ENCODE peak calls at places on chromosomes 4 and X, in four cellular contexts. K, Z, B and S are unnamed samples.

GRCh38 chrX:133838761-133839676 is 146.4 kb downstream of the GPC3 start:
- DNase-seq in B (peak; percentile 38), Z (peak; percentile 50), K (peak; percentile 66), S (no peak)

GRCh38 chr4:128835498-128836222 is 26.2 kb downstream of the JADE1 start:
- DNase-seq in K (no peak), Z (no peak), B (no peak), S (no peak)

GRCh38 chrX:130144509-130144908 is 21.1 kb downstream of the AIFM1 start:
- DNase-seq in B (no peak), K (no peak), Z (no peak), S (no peak)

GRCh38 chr4:161498155-161498554 is 665.6 kb downstream of the FSTL5 start:
- DNase-seq in Z (no peak), B (no peak), K (no peak), S (no peak)

GRCh38 chrX:133250184-133251080 is 32.3 kb upstream of the TFDP3 start:
- DNase-seq in B (no peak), K (no peak), Z (no peak), S (no peak)

GRCh38 chrX:2391869-2392606 is 108.7 kb downstream of the DHRSX start:
- DNase-seq in Z (no peak), K (peak; percentile 59), B (no peak), S (no peak)

GRCh38 chr4:183444953-183445543 is 612 bp downstream of the CDKN2AIP start:
- DNase-seq in Z (peak; percentile 71), K (no peak), B (peak; percentile 49), S (no peak)

GRCh38 chrX:86806786-86807185 is 658.5 kb downstream of the DACH2 start:
- DNase-seq in B (peak; percentile 0), Z (peak; percentile 12), K (no peak), S (no peak)

GRCh38 chr4:73735231-73735630 is 5.1 kb upstream of the CXCL8 start:
- DNase-seq in K (no peak), Z (no peak), B (peak; percentile 29), S (peak; percentile 79)

GRCh38 chr4:165288639-165289428 is 38.6 kb upstream of the MSMO1 start:
- DNase-seq in K (no peak), B (no peak), Z (no peak), S (no peak)

GRCh38 chr4:165293061-165293460 is 34.4 kb upstream of the MSMO1 start:
- DNase-seq in Z (no peak), K (no peak), B (no peak), S (no peak)

GRCh38 chr4:165288226-165288625 is 39.2 kb upstream of the MSMO1 start:
- DNase-seq in Z (no peak), B (no peak), K (no peak), S (no peak)

GRCh38 chr4:165293927-165294649 is 33.4 kb upstream of the MSMO1 start:
- DNase-seq in K (no peak), Z (no peak), B (no peak), S (no peak)

GRCh38 chr4:165289429-165289785 is 38.1 kb upstream of the MSMO1 start:
- DNase-seq in B (no peak), Z (no peak), K (no peak), S (no peak)
- TF ChIP-seq NRF1 in B (no peak), Z (no peak), K (no peak), S (no peak)

GRCh38 chr4:86544313-86544966 is 49.7 kb upstream of the PTPN13 start:
- DNase-seq in Z (no peak), K (no peak), B (no peak), S (no peak)
- H3K4me3 ChIP-seq in Z (no peak overlapping the region), K (no peak overlapping the region), B (no peak overlapping the region), S (no peak overlapping the region)

GRCh38 chr4:18691431-18692200 is 670.1 kb upstream of the LCORL start:
- DNase-seq in B (no peak), K (peak; percentile 63), Z (no peak), S (no peak)

GRCh38 chr4:18684932-18685331 is 663.4 kb upstream of the LCORL start:
- DNase-seq in K (no peak), Z (no peak), B (no peak), S (no peak)

GRCh38 chr4:18686338-18687039 is 664.9 kb upstream of the LCORL start:
- DNase-seq in Z (no peak), K (no peak), B (no peak), S (no peak)

DNA sequence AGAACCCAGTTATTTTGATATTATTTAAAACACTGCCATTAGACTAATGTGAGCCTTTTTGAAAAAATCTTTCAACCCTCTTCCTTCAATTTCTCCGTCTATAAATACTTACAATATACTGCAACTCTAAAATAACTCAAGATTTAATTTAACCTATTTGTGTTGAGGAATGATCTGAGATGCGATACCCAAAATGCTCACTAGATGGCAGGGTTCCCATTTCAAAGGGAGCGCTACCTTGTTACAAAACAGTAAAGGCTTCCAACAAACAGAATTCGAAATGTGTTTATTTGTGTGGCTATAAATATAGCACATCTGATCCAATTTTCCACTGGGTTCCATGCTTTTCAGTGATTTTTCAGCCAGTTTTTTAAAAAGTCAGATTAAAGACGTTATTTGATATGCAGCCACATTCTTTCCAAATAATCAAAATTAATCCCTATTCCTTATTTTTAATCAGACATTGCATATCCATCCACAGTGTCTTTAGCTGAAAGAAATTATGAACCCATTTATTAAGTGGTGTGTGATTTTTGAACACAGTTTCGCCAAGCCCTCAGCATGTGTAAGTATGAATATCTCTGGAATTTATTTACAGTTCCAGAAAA is 667.9 kb upstream of the LCORL start:
- DNase-seq in Z (peak; percentile 27), B (peak; percentile 54), K (peak; percentile 82), S (no peak)
- TF ChIP-seq NRF1 in Z (no peak), B (no peak), K (no peak), S (no peak)

GRCh38 chr4:93830090-93830818 is 1.7 kb downstream of the ATOH1 start:
- DNase-seq in B (no peak), Z (no peak), K (no peak), S (no peak)

GRCh38 chr4:93835929-93836328 is 7.4 kb downstream of the ATOH1 start:
- DNase-seq in B (no peak), Z (no peak), K (no peak), S (no peak)

GRCh38 chr4:93829531-93830089 is 1.1 kb downstream of the ATOH1 start:
- DNase-seq in B (no peak), Z (peak; percentile 54), K (peak; percentile 66), S (no peak)

GRCh38 chr4:93832097-93832496 is 3.5 kb downstream of the ATOH1 start:
- DNase-seq in Z (no peak), K (no peak), B (no peak), S (no peak)

GRCh38 chr4:93834371-93835066 is 6.0 kb downstream of the ATOH1 start:
- DNase-seq in B (no peak), Z (peak; percentile 46), K (peak; percentile 79), S (no peak)
- H3K4me3 ChIP-seq in B (no peak overlapping the region), Z (no peak overlapping the region), K (peak overlapping the region; percentile 48), S (no peak overlapping the region)

GRCh38 chrX:85018471-85018870 is 14.8 kb downstream of the APOOL start:
- DNase-seq in B (no peak), Z (no peak), K (no peak), S (no peak)

GRCh38 chrX:85012098-85012497 is 8.4 kb downstream of the APOOL start:
- DNase-seq in B (no peak), K (no peak), Z (no peak), S (no peak)

GRCh38 chrX:85020216-85020615 is 16.5 kb downstream of the APOOL start:
- DNase-seq in Z (no peak), K (no peak), B (no peak), S (no peak)

GRCh38 chrX:85017721-85018120 is 14.0 kb downstream of the APOOL start:
- DNase-seq in B (no peak), K (no peak), Z (no peak), S (no peak)
- TF ChIP-seq NRF1 in B (no peak), K (no peak), Z (no peak), S (no peak)